ENCODE peak calls at places on chromosomes 16 and 17, in ten cellular contexts. One of them, this sample, is unnamed.

GRCh38 chr16:19765860-19766553 is 47.9 kb downstream of the IQCK start:
- DNase-seq in T1000: no peak
- DNase-seq in HCT116: no peak
- DNase-seq in tibial artery: peak
- DNase-seq in glutamatergic neuron: no peak
- DNase-seq in iPS-NIHi11: no peak
- DNase-seq in progenitor cell of endocrine pancreas: no peak
- DNase-seq in SK-MEL-5: peak
- DNase-seq in mucosa of descending colon: peak
- DNase-seq in fibroblast of lung: peak
- DNase-seq in this sample: peak

GRCh38 chr16:14289692-14290340 is 218.7 kb downstream of the MRTFB start:
- DNase-seq in mucosa of descending colon: no peak
- DNase-seq in progenitor cell of endocrine pancreas: no peak
- DNase-seq in SK-MEL-5: peak
- DNase-seq in T1000: peak
- DNase-seq in glutamatergic neuron: peak
- DNase-seq in fibroblast of lung: peak
- DNase-seq in HCT116: peak
- DNase-seq in iPS-NIHi11: peak
- DNase-seq in tibial artery: no peak
- DNase-seq in this sample: no peak

GRCh38 chr17:48728232-48729231 is at the start of gene HOXB13:
- DNase-seq in SK-MEL-5: peak
- DNase-seq in progenitor cell of endocrine pancreas: no peak
- DNase-seq in iPS-NIHi11: peak
- DNase-seq in T1000: no peak
- DNase-seq in HCT116: peak
- DNase-seq in mucosa of descending colon: peak
- DNase-seq in fibroblast of lung: peak
- DNase-seq in glutamatergic neuron: peak
- DNase-seq in tibial artery: no peak
- DNase-seq in this sample: no peak

GRCh38 chr17:80071116-80071980 is 30.0 kb upstream of the GAA start:
- DNase-seq in iPS-NIHi11: no peak
- DNase-seq in T1000: no peak
- DNase-seq in fibroblast of lung: peak
- DNase-seq in mucosa of descending colon: peak
- DNase-seq in tibial artery: peak
- DNase-seq in glutamatergic neuron: no peak
- DNase-seq in progenitor cell of endocrine pancreas: no peak
- DNase-seq in SK-MEL-5: no peak
- DNase-seq in HCT116: no peak
- DNase-seq in this sample: no peak

GRCh38 chr16:1363501-1364041 is 11.8 kb downstream of the GNPTG start:
- DNase-seq in fibroblast of lung: peak
- DNase-seq in tibial artery: no peak
- DNase-seq in mucosa of descending colon: peak
- DNase-seq in progenitor cell of endocrine pancreas: peak
- DNase-seq in SK-MEL-5: peak
- DNase-seq in iPS-NIHi11: peak
- DNase-seq in HCT116: peak
- DNase-seq in glutamatergic neuron: peak
- DNase-seq in T1000: no peak
- DNase-seq in this sample: peak

GRCh38 chr16:69150146-69150865 is 17.9 kb downstream of the UTP4 start:
- DNase-seq in mucosa of descending colon: no peak
- DNase-seq in progenitor cell of endocrine pancreas: peak
- DNase-seq in T1000: no peak
- DNase-seq in fibroblast of lung: peak
- DNase-seq in SK-MEL-5: peak
- DNase-seq in glutamatergic neuron: peak
- DNase-seq in tibial artery: no peak
- DNase-seq in HCT116: peak
- DNase-seq in iPS-NIHi11: peak
- DNase-seq in this sample: no peak

GRCh38 chr16:4865231-4865860 is 18.1 kb downstream of the UBN1 start:
- DNase-seq in HCT116: no peak
- DNase-seq in SK-MEL-5: no peak
- DNase-seq in iPS-NIHi11: no peak
- DNase-seq in T1000: no peak
- DNase-seq in glutamatergic neuron: no peak
- DNase-seq in mucosa of descending colon: no peak
- DNase-seq in fibroblast of lung: no peak
- DNase-seq in progenitor cell of endocrine pancreas: no peak
- DNase-seq in tibial artery: no peak
- DNase-seq in this sample: no peak

GRCh38 chr17:48738803-48739526 is 10.4 kb upstream of the HOXB13 start:
- DNase-seq in HCT116: no peak
- DNase-seq in SK-MEL-5: no peak
- DNase-seq in glutamatergic neuron: no peak
- DNase-seq in T1000: no peak
- DNase-seq in tibial artery: peak
- DNase-seq in progenitor cell of endocrine pancreas: no peak
- DNase-seq in fibroblast of lung: no peak
- DNase-seq in iPS-NIHi11: peak
- DNase-seq in mucosa of descending colon: no peak
- DNase-seq in this sample: no peak

GRCh38 chr16:85935957-85936760 is 37.2 kb downstream of the IRF8 start:
- DNase-seq in fibroblast of lung: no peak
- DNase-seq in T1000: no peak
- DNase-seq in tibial artery: no peak
- DNase-seq in glutamatergic neuron: no peak
- DNase-seq in mucosa of descending colon: no peak
- DNase-seq in iPS-NIHi11: no peak
- DNase-seq in HCT116: no peak
- DNase-seq in SK-MEL-5: no peak
- DNase-seq in progenitor cell of endocrine pancreas: no peak
- DNase-seq in this sample: no peak

GRCh38 chr16:78984887-78985464 is 615.6 kb downstream of the MAF start:
- DNase-seq in iPS-NIHi11: no peak
- DNase-seq in HCT116: no peak
- DNase-seq in T1000: no peak
- DNase-seq in SK-MEL-5: no peak
- DNase-seq in progenitor cell of endocrine pancreas: no peak
- DNase-seq in tibial artery: no peak
- DNase-seq in glutamatergic neuron: no peak
- DNase-seq in mucosa of descending colon: no peak
- DNase-seq in fibroblast of lung: no peak
- DNase-seq in this sample: no peak

GRCh38 chr16:84367750-84368320 is 503 bp upstream of the ATP2C2 start:
- DNase-seq in mucosa of descending colon: peak
- DNase-seq in tibial artery: no peak
- DNase-seq in progenitor cell of endocrine pancreas: no peak
- DNase-seq in SK-MEL-5: no peak
- DNase-seq in fibroblast of lung: no peak
- DNase-seq in T1000: no peak
- DNase-seq in HCT116: no peak
- DNase-seq in glutamatergic neuron: no peak
- DNase-seq in iPS-NIHi11: peak
- DNase-seq in this sample: peak

GRCh38 chr16:70653809-70654771 is 7.7 kb downstream of the IL34 start:
- DNase-seq in glutamatergic neuron: peak
- DNase-seq in HCT116: peak
- DNase-seq in tibial artery: peak
- DNase-seq in mucosa of descending colon: peak
- DNase-seq in iPS-NIHi11: peak
- DNase-seq in fibroblast of lung: peak
- DNase-seq in progenitor cell of endocrine pancreas: peak
- DNase-seq in SK-MEL-5: peak
- DNase-seq in T1000: peak
- DNase-seq in this sample: no peak

GRCh38 chr16:89841275-89841674 is 13.0 kb downstream of the SPIRE2 start:
- DNase-seq in T1000: no peak
- DNase-seq in glutamatergic neuron: no peak
- DNase-seq in fibroblast of lung: no peak
- DNase-seq in tibial artery: no peak
- DNase-seq in progenitor cell of endocrine pancreas: no peak
- DNase-seq in HCT116: no peak
- DNase-seq in mucosa of descending colon: no peak
- DNase-seq in iPS-NIHi11: no peak
- DNase-seq in SK-MEL-5: no peak
- DNase-seq in this sample: no peak

GRCh38 chr16:10961231-10961630 is 16.9 kb downstream of the CLEC16A start:
- DNase-seq in T1000: peak
- DNase-seq in tibial artery: peak
- DNase-seq in mucosa of descending colon: no peak
- DNase-seq in progenitor cell of endocrine pancreas: no peak
- DNase-seq in iPS-NIHi11: no peak
- DNase-seq in HCT116: no peak
- DNase-seq in glutamatergic neuron: no peak
- DNase-seq in fibroblast of lung: peak
- DNase-seq in SK-MEL-5: no peak
- DNase-seq in this sample: no peak

GRCh38 chr16:11273721-11274324 is 394 bp upstream of the PRM3 start:
- DNase-seq in T1000: no peak
- DNase-seq in mucosa of descending colon: no peak
- DNase-seq in progenitor cell of endocrine pancreas: no peak
- DNase-seq in iPS-NIHi11: peak
- DNase-seq in HCT116: no peak
- DNase-seq in glutamatergic neuron: no peak
- DNase-seq in fibroblast of lung: peak
- DNase-seq in tibial artery: no peak
- DNase-seq in SK-MEL-5: peak
- DNase-seq in this sample: no peak

GRCh38 chr16:8727084-8727590 is 52.7 kb downstream of the ABAT start:
- DNase-seq in HCT116: no peak
- DNase-seq in tibial artery: no peak
- DNase-seq in progenitor cell of endocrine pancreas: no peak
- DNase-seq in SK-MEL-5: no peak
- DNase-seq in glutamatergic neuron: no peak
- DNase-seq in T1000: no peak
- DNase-seq in fibroblast of lung: no peak
- DNase-seq in iPS-NIHi11: no peak
- DNase-seq in mucosa of descending colon: no peak
- DNase-seq in this sample: no peak

GRCh38 chr16:896261-897199 is 74.3 kb downstream of the LMF1 start:
- DNase-seq in fibroblast of lung: no peak
- DNase-seq in glutamatergic neuron: no peak
- DNase-seq in iPS-NIHi11: no peak
- DNase-seq in T1000: no peak
- DNase-seq in progenitor cell of endocrine pancreas: no peak
- DNase-seq in mucosa of descending colon: no peak
- DNase-seq in tibial artery: no peak
- DNase-seq in SK-MEL-5: no peak
- DNase-seq in HCT116: no peak
- DNase-seq in this sample: no peak

GRCh38 chr17:4152471-4152870 is 9.5 kb downstream of the CYB5D2 start:
- DNase-seq in HCT116: no peak
- DNase-seq in iPS-NIHi11: no peak
- DNase-seq in fibroblast of lung: no peak
- DNase-seq in mucosa of descending colon: no peak
- DNase-seq in T1000: no peak
- DNase-seq in progenitor cell of endocrine pancreas: no peak
- DNase-seq in glutamatergic neuron: no peak
- DNase-seq in tibial artery: no peak
- DNase-seq in SK-MEL-5: no peak
- DNase-seq in this sample: no peak

GRCh38 chr16:4859190-4859899 is 12.1 kb downstream of the UBN1 start:
- DNase-seq in SK-MEL-5: peak
- DNase-seq in fibroblast of lung: no peak
- DNase-seq in iPS-NIHi11: no peak
- DNase-seq in HCT116: no peak
- DNase-seq in mucosa of descending colon: no peak
- DNase-seq in progenitor cell of endocrine pancreas: no peak
- DNase-seq in tibial artery: no peak
- DNase-seq in glutamatergic neuron: no peak
- DNase-seq in T1000: no peak
- DNase-seq in this sample: no peak

GRCh38 chr17:7380321-7380720 is 568 bp upstream of the TNK1 start:
- DNase-seq in iPS-NIHi11: no peak
- DNase-seq in SK-MEL-5: no peak
- DNase-seq in glutamatergic neuron: no peak
- DNase-seq in T1000: no peak
- DNase-seq in tibial artery: no peak
- DNase-seq in fibroblast of lung: peak
- DNase-seq in HCT116: no peak
- DNase-seq in mucosa of descending colon: peak
- DNase-seq in progenitor cell of endocrine pancreas: no peak
- DNase-seq in this sample: peak

GRCh38 chr17:81599719-81600486 is 37.0 kb downstream of the NPLOC4 start:
- DNase-seq in tibial artery: no peak
- DNase-seq in fibroblast of lung: peak
- DNase-seq in mucosa of descending colon: no peak
- DNase-seq in SK-MEL-5: no peak
- DNase-seq in iPS-NIHi11: no peak
- DNase-seq in T1000: no peak
- DNase-seq in progenitor cell of endocrine pancreas: no peak
- DNase-seq in HCT116: no peak
- DNase-seq in glutamatergic neuron: no peak
- DNase-seq in this sample: no peak

GRCh38 chr17:12312692-12313091 is 292.0 kb downstream of the MAP2K4 start:
- DNase-seq in mucosa of descending colon: no peak
- DNase-seq in T1000: no peak
- DNase-seq in HCT116: no peak
- DNase-seq in iPS-NIHi11: no peak
- DNase-seq in glutamatergic neuron: no peak
- DNase-seq in progenitor cell of endocrine pancreas: no peak
- DNase-seq in tibial artery: no peak
- DNase-seq in fibroblast of lung: no peak
- DNase-seq in SK-MEL-5: no peak
- DNase-seq in this sample: no peak

GRCh38 chr17:57226793-57227192 is 29.5 kb upstream of the MSI2 start:
- DNase-seq in fibroblast of lung: no peak
- DNase-seq in iPS-NIHi11: no peak
- DNase-seq in tibial artery: no peak
- DNase-seq in mucosa of descending colon: no peak
- DNase-seq in progenitor cell of endocrine pancreas: no peak
- DNase-seq in SK-MEL-5: no peak
- DNase-seq in HCT116: no peak
- DNase-seq in glutamatergic neuron: no peak
- DNase-seq in T1000: no peak
- DNase-seq in this sample: no peak

GRCh38 chr17:77240976-77241375 is 100.2 kb downstream of the SEC14L1 start:
- DNase-seq in T1000: no peak
- DNase-seq in mucosa of descending colon: no peak
- DNase-seq in fibroblast of lung: no peak
- DNase-seq in glutamatergic neuron: no peak
- DNase-seq in HCT116: no peak
- DNase-seq in SK-MEL-5: no peak
- DNase-seq in iPS-NIHi11: no peak
- DNase-seq in tibial artery: no peak
- DNase-seq in progenitor cell of endocrine pancreas: no peak
- DNase-seq in this sample: no peak

GRCh38 chr16:30030841-30031413 is at the start of gene TLCD3B:
- DNase-seq in tibial artery: no peak
- DNase-seq in HCT116: no peak
- DNase-seq in iPS-NIHi11: peak
- DNase-seq in fibroblast of lung: no peak
- DNase-seq in T1000: no peak
- DNase-seq in SK-MEL-5: no peak
- DNase-seq in mucosa of descending colon: no peak
- DNase-seq in progenitor cell of endocrine pancreas: no peak
- DNase-seq in glutamatergic neuron: peak
- DNase-seq in this sample: no peak

GRCh38 chr17:12883472-12883871 is 94.2 kb downstream of the ARHGAP44 start:
- DNase-seq in tibial artery: no peak
- DNase-seq in progenitor cell of endocrine pancreas: no peak
- DNase-seq in fibroblast of lung: no peak
- DNase-seq in mucosa of descending colon: no peak
- DNase-seq in T1000: no peak
- DNase-seq in glutamatergic neuron: no peak
- DNase-seq in iPS-NIHi11: no peak
- DNase-seq in SK-MEL-5: no peak
- DNase-seq in HCT116: no peak
- DNase-seq in this sample: no peak

GRCh38 chr16:59164461-59164860 is 430.3 kb upstream of the GOT2 start:
- DNase-seq in T1000: no peak
- DNase-seq in tibial artery: no peak
- DNase-seq in iPS-NIHi11: no peak
- DNase-seq in SK-MEL-5: no peak
- DNase-seq in fibroblast of lung: no peak
- DNase-seq in mucosa of descending colon: no peak
- DNase-seq in progenitor cell of endocrine pancreas: peak
- DNase-seq in HCT116: no peak
- DNase-seq in glutamatergic neuron: no peak
- DNase-seq in this sample: no peak

GRCh38 chr16:23025692-23026305 is 123.5 kb downstream of the USP31 start:
- DNase-seq in T1000: no peak
- DNase-seq in tibial artery: no peak
- DNase-seq in glutamatergic neuron: no peak
- DNase-seq in mucosa of descending colon: no peak
- DNase-seq in HCT116: no peak
- DNase-seq in iPS-NIHi11: no peak
- DNase-seq in progenitor cell of endocrine pancreas: no peak
- DNase-seq in fibroblast of lung: no peak
- DNase-seq in SK-MEL-5: no peak
- DNase-seq in this sample: no peak

This sample was measured in lower lobe of right lung.